ENCODE peak calls at places on chromosomes 4 and X, in nine cellular contexts. Q, Z, E, H, B, R, T, I and F are unnamed samples.

GRCh38 chr4:146132445-146132844 is 43.1 kb upstream of the LSM6 start:
- DNase-seq in B (no peak), T (no peak), Z (peak), Q (no peak), H (no peak), E (no peak), I (no peak), R (no peak), F (no peak)

GRCh38 chr4:45732161-45732560 is 391.7 kb downstream of the GABRG1 start:
- DNase-seq in E (no peak), Q (no peak), I (no peak), Z (no peak), T (no peak), B (no peak), H (no peak), R (no peak), F (no peak)

GRCh38 chr4:20251796-20252655 is at the start of gene SLIT2:
- DNase-seq in R (peak), I (peak), H (peak), Q (peak), E (peak), B (peak), T (peak), Z (no peak), F (peak)

GRCh38 chr4:119748853-119749252 is 120.2 kb upstream of the PDE5A start:
- DNase-seq in R (no peak), I (no peak), Q (no peak), E (no peak), T (no peak), Z (no peak), H (no peak), B (no peak), F (no peak)

GRCh38 chr4:25101836-25102235 is 58.4 kb downstream of the SEPSECS start:
- DNase-seq in T (no peak), R (no peak), H (no peak), I (no peak), Z (no peak), B (no peak), E (no peak), Q (no peak), F (no peak)

GRCh38 chr4:83639849-83640493 is 104.1 kb downstream of the GPAT3 start:
- DNase-seq in R (peak), E (peak), H (peak), Z (peak), Q (peak), T (no peak), B (peak), I (peak), F (no peak)

GRCh38 chrX:150370589-150371312 is 7.6 kb downstream of the MAMLD1 start:
- DNase-seq in Z (no peak), R (no peak), Q (no peak), T (no peak), I (no peak), E (no peak), B (no peak), H (no peak), F (no peak)

GRCh38 chrX:86946569-86946968 is 571.0 kb upstream of the KLHL4 start:
- DNase-seq in Q (no peak), H (peak), Z (peak), R (no peak), B (peak), T (no peak), E (peak), I (no peak), F (no peak)

GRCh38 chrX:104922206-104922621 is 298.3 kb downstream of the TEX13A start:
- DNase-seq in Q (peak), R (peak), Z (peak), I (peak), B (peak), T (peak), E (peak), H (peak), F (peak)

GRCh38 chr4:18106620-18107019 is 85.1 kb upstream of the LCORL start:
- DNase-seq in H (no peak), R (peak), I (no peak), Q (no peak), B (peak), E (no peak), T (no peak), Z (no peak), F (no peak)

GRCh38 chr4:25769251-25769650 is 93.5 kb downstream of the SEL1L3 start:
- DNase-seq in R (no peak), T (no peak), B (no peak), H (no peak), Z (no peak), Q (no peak), E (no peak), I (no peak), F (no peak)

GRCh38 chrX:109632906-109633504 is 8.0 kb upstream of the KCNE5 start:
- DNase-seq in Q (no peak), E (peak), R (no peak), B (peak), H (peak), T (no peak), I (no peak), Z (no peak), F (no peak)

GRCh38 chr4:122700178-122700725 is 32.3 kb upstream of the BBS12 start:
- DNase-seq in T (no peak), E (peak), Z (no peak), R (peak), Q (no peak), H (peak), I (peak), B (peak), F (peak)

GRCh38 chr4:145815027-145815612 is 123.5 kb downstream of the ZNF827 start:
- DNase-seq in T (no peak), Z (no peak), B (no peak), R (no peak), E (no peak), H (no peak), Q (no peak), I (no peak), F (no peak)

GRCh38 chrX:30971761-30972603 is 82.9 kb upstream of the TAB3 start:
- DNase-seq in H (peak), T (no peak), Q (no peak), Z (no peak), E (peak), R (peak), I (peak), B (peak), F (no peak)

GRCh38 chrX:20056704-20057103 is 60.0 kb downstream of the MAP7D2 start:
- DNase-seq in Z (no peak), R (no peak), H (no peak), Q (no peak), E (no peak), I (no peak), T (no peak), B (no peak), F (no peak)

GRCh38 chr4:128803783-128804182 is 5.7 kb upstream of the JADE1 start:
- DNase-seq in T (no peak), Z (no peak), E (no peak), Q (no peak), B (peak), H (no peak), R (no peak), I (no peak), F (no peak)

GRCh38 chrX:99301990-99302389 is 1108.1 kb downstream of the PCDH19 start:
- DNase-seq in H (peak), I (no peak), R (no peak), T (no peak), E (peak), Z (no peak), Q (no peak), B (peak), F (no peak)

GRCh38 chr4:168978001-168978700 is 31.9 kb downstream of the CBR4 start:
- DNase-seq in T (no peak), B (no peak), I (no peak), H (no peak), E (no peak), Q (no peak), Z (no peak), R (no peak), F (no peak)

GRCh38 chrX:155334486-155335316 is at the start of gene CLIC2:
- DNase-seq in E (no peak), I (peak), T (no peak), H (peak), R (peak), B (peak), Z (no peak), Q (no peak), F (peak)

GRCh38 chr4:853416-853781 is 27.5 kb upstream of the CPLX1 start:
- DNase-seq in Z (no peak), I (no peak), T (no peak), B (no peak), E (peak), R (no peak), Q (no peak), H (no peak), F (no peak)

GRCh38 chrX:13893826-13894225 is 76.9 kb upstream of the GPM6B start:
- DNase-seq in Q (no peak), Z (no peak), E (no peak), R (no peak), T (no peak), H (no peak), I (no peak), B (no peak), F (no peak)

GRCh38 chrX:68647156-68647957 is at the start of gene STARD8:
- DNase-seq in R (no peak), I (peak), B (peak), H (peak), E (peak), Z (no peak), T (no peak), Q (peak), F (peak)

GRCh38 chr4:61994036-61994435 is 793.9 kb downstream of the ADGRL3 start:
- DNase-seq in T (no peak), Z (no peak), H (no peak), Q (no peak), B (no peak), R (peak), I (no peak), E (no peak), F (no peak)

GRCh38 chr4:184447664-184448063 is 26.7 kb downstream of the IRF2 start:
- DNase-seq in I (no peak), E (no peak), H (no peak), Z (no peak), Q (peak), T (no peak), B (peak), R (no peak), F (no peak)
- TF ChIP-seq EP300 in I (no peak), E (no peak), H (no peak), Z (no peak), Q (no peak), T (no peak), B (no peak), R (no peak), F (no peak)

DNA sequence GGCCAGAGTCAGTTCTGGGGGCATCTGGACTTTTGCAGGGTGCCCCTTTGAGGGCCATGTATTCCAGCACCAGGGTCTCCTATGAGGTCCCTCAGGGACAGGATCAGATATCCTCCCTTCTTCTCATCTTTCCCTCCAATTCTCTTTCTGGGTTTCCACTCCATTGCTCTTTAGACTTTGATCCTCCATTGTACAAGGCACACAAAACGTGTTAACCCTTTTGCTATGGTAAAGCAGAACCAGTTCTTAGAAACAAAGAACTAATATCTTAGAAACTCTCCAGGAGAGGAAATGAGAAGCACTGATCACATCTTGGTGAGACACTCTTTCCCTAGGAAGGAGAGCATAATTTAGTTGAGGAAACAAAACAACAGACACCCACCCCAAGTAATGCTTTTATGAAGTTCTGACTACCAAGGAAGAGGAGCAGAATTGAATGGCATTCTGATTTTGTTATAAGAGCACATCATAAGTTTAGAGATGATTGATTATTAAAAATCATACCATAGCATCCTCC is 200.7 kb upstream of the NPY2R start:
- DNase-seq in H (no peak), T (no peak), R (no peak), Z (no peak), B (peak), I (no peak), E (no peak), Q (no peak), F (no peak)
- TF ChIP-seq EP300 in H (no peak), T (no peak), R (no peak), Z (no peak), B (no peak), I (no peak), E (no peak), Q (no peak), F (no peak)

GRCh38 chr4:124146071-124146470 is 566.5 kb downstream of the ANKRD50 start:
- DNase-seq in H (no peak), E (no peak), B (no peak), Z (no peak), R (no peak), T (no peak), I (no peak), Q (no peak), F (no peak)
- TF ChIP-seq EP300 in H (no peak), E (no peak), B (no peak), Z (no peak), R (no peak), T (no peak), I (no peak), Q (no peak), F (no peak)

GRCh38 chrX:148774276-148774675 is 273.9 kb downstream of the AFF2 start:
- DNase-seq in E (no peak), T (no peak), R (no peak), H (no peak), Z (no peak), B (no peak), I (no peak), Q (no peak), F (no peak)

GRCh38 chrX:148771440-148771839 is 271.0 kb downstream of the AFF2 start:
- DNase-seq in I (no peak), B (no peak), Q (no peak), R (no peak), E (no peak), Z (no peak), H (no peak), T (no peak), F (no peak)
- TF ChIP-seq EP300 in I (no peak), B (no peak), Q (no peak), R (no peak), E (no peak), Z (no peak), H (no peak), T (no peak), F (no peak)

GRCh38 chr4:185099024-185099682 is 43.9 kb upstream of the SLC25A4 start:
- DNase-seq in Z (no peak), I (no peak), B (no peak), Q (no peak), T (no peak), H (no peak), E (no peak), R (no peak), F (no peak)

GRCh38 chr4:185099940-185100339 is 43.1 kb upstream of the SLC25A4 start:
- DNase-seq in Z (no peak), B (no peak), T (no peak), R (no peak), Q (no peak), E (no peak), H (no peak), I (no peak), F (no peak)

GRCh38 chr4:185101354-185101890 is 41.6 kb upstream of the SLC25A4 start:
- DNase-seq in Z (no peak), T (no peak), H (no peak), E (peak), R (no peak), I (no peak), B (no peak), Q (no peak), F (no peak)

GRCh38 chr4:185093573-185093972 is 49.5 kb upstream of the SLC25A4 start:
- DNase-seq in R (no peak), H (no peak), B (no peak), Q (no peak), E (no peak), I (no peak), T (no peak), Z (no peak), F (no peak)

GRCh38 chr4:185096032-185096653 is 46.9 kb upstream of the SLC25A4 start:
- DNase-seq in E (peak), B (peak), Q (no peak), H (peak), I (no peak), T (no peak), R (peak), Z (no peak), F (no peak)
- TF ChIP-seq EP300 in E (no peak), B (no peak), Q (no peak), H (no peak), I (no peak), T (no peak), R (no peak), Z (no peak), F (no peak)

GRCh38 chrX:106599411-106599810 is 12.4 kb upstream of the RADX start:
- DNase-seq in E (no peak), B (no peak), Q (no peak), I (no peak), T (no peak), R (no peak), H (no peak), Z (no peak), F (no peak)
- TF ChIP-seq EP300 in E (no peak), B (no peak), Q (no peak), I (no peak), T (no peak), R (no peak), H (no peak), Z (no peak), F (no peak)

GRCh38 chrX:11755724-11756123 is 2.3 kb upstream of the MSL3 start:
- DNase-seq in T (no peak), B (no peak), I (no peak), R (no peak), Q (no peak), Z (no peak), H (no peak), E (no peak), F (no peak)

GRCh38 chrX:11756354-11757318 is 1.4 kb upstream of the MSL3 start:
- DNase-seq in I (no peak), B (no peak), Z (no peak), Q (no peak), E (no peak), T (no peak), R (no peak), H (no peak), F (no peak)

GRCh38 chrX:11753668-11754067 is 4.4 kb upstream of the MSL3 start:
- DNase-seq in E (no peak), R (no peak), H (no peak), T (no peak), B (no peak), I (no peak), Z (no peak), Q (no peak), F (no peak)

GRCh38 chrX:11757397-11757728 is 674 bp upstream of the MSL3 start:
- DNase-seq in Q (no peak), Z (no peak), B (no peak), R (no peak), E (no peak), I (no peak), T (no peak), H (no peak), F (no peak)

DNA sequence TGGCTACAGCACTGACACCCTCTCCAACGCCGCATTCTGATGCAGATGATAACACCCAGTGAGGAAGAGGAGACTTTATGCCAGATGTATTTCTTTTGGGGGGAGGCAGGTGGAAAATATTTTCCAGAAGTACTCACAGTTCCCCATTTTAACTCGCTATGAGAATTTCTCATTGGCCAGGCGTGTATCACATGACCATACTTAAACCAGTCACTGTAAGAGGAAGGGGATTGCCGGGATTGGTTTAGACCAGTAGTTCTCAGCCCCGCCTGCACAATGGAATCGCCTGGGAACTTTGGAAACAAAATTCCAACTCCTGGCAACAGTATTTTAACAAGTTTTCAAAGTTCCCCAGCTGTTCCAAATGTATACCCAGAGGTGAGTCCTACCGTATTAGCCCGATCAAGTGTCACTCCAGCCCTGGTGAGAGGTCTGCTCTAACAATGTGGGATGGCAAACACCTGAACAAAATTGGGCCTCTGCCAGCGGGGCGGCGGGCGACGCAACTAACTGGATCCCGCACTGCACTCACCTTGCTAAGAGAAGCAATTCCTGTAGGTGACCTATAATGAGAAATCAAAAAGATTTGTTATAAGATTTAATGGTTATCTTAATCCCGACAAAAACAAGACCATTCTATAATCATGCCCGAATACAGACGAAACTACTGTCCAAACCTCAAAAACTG is 2.9 kb upstream of the MSL3 start:
- DNase-seq in Z (no peak), R (no peak), Q (no peak), I (no peak), B (no peak), H (peak), T (no peak), E (no peak), F (no peak)
- TF ChIP-seq EP300 in Z (no peak), R (no peak), Q (no peak), I (no peak), B (no peak), H (no peak), T (no peak), E (no peak), F (no peak)